ENCODE peak calls at places on chromosomes 16 and 17, in four cellular contexts. One of them, this sample, is unnamed.

GRCh38 chr17:45410144-45411091 is 22.3 kb downstream of the ARHGAP27 start:
- DNase-seq in GM12878: no peak
- DNase-seq in A549: no peak
- DNase-seq in K562: no peak
- DNase-seq in this sample: no peak

GRCh38 chr17:2128011-2128410 is 73.1 kb downstream of the HIC1 start:
- DNase-seq in GM12878: no peak
- DNase-seq in K562: no peak
- DNase-seq in A549: no peak
- DNase-seq in this sample: no peak

GRCh38 chr16:63816304-63816703 is 1305.6 kb downstream of the CDH11 start:
- DNase-seq in A549: no peak
- DNase-seq in K562: no peak
- DNase-seq in GM12878: no peak
- DNase-seq in this sample: no peak

GRCh38 chr17:64920419-64921172 is 1.3 kb upstream of the LRRC37A3 start:
- DNase-seq in GM12878: no peak
- DNase-seq in A549: peak; percentile 41
- DNase-seq in K562: no peak
- DNase-seq in this sample: peak; percentile 44

GRCh38 chr17:42517516-42517915 is 18.5 kb upstream of the NAGLU start:
- DNase-seq in GM12878: no peak
- DNase-seq in A549: peak; percentile 100
- DNase-seq in K562: peak; percentile 85
- DNase-seq in this sample: peak; percentile 80

GRCh38 chr17:29061036-29061435 is 18.1 kb downstream of the PIPOX start:
- DNase-seq in GM12878: no peak
- DNase-seq in A549: no peak
- DNase-seq in K562: peak; percentile 60
- DNase-seq in this sample: no peak

GRCh38 chr17:19955099-19955498 is 22.5 kb downstream of the AKAP10 start:
- DNase-seq in A549: no peak
- DNase-seq in GM12878: no peak
- DNase-seq in K562: no peak
- DNase-seq in this sample: no peak

GRCh38 chr17:74277935-74278334 is 3.9 kb downstream of the DNAI2 start:
- DNase-seq in GM12878: no peak
- DNase-seq in K562: no peak
- DNase-seq in A549: no peak
- DNase-seq in this sample: no peak

GRCh38 chr16:85640254-85640558 is 27.1 kb downstream of the GSE1 start:
- DNase-seq in K562: no peak
- DNase-seq in A549: no peak
- DNase-seq in GM12878: no peak
- DNase-seq in this sample: no peak

GRCh38 chr17:29693751-29694150 is 71.0 kb upstream of the CORO6 start:
- DNase-seq in K562: no peak
- DNase-seq in GM12878: no peak
- DNase-seq in A549: no peak
- DNase-seq in this sample: no peak

GRCh38 chr17:48068491-48068961 is 20.4 kb downstream of the NFE2L1 start:
- DNase-seq in GM12878: no peak
- DNase-seq in K562: peak; percentile 30
- DNase-seq in A549: peak; percentile 76
- DNase-seq in this sample: peak; percentile 41

GRCh38 chr17:60704170-60704569 is 26.5 kb downstream of the BCAS3 start:
- DNase-seq in GM12878: no peak
- DNase-seq in K562: no peak
- DNase-seq in A549: no peak
- DNase-seq in this sample: peak; percentile 10

GRCh38 chr17:50882851-50883250 is 16.7 kb upstream of the TOB1 start:
- DNase-seq in A549: peak; percentile 68
- DNase-seq in K562: no peak
- DNase-seq in GM12878: no peak
- DNase-seq in this sample: no peak

GRCh38 chr17:1843947-1844346 is 14.1 kb downstream of the RPA1 start:
- DNase-seq in GM12878: no peak
- DNase-seq in A549: no peak
- DNase-seq in K562: no peak
- DNase-seq in this sample: no peak

GRCh38 chr16:1932050-1933028 is 10.7 kb downstream of the MSRB1 start:
- DNase-seq in A549: peak; percentile 73
- DNase-seq in GM12878: no peak
- DNase-seq in K562: no peak
- DNase-seq in this sample: peak; percentile 69
- TF ChIP-seq BHLHE40 in A549: no peak
- TF ChIP-seq BHLHE40 in GM12878: no peak
- TF ChIP-seq BHLHE40 in K562: no peak
- TF ChIP-seq BHLHE40 in this sample: no peak

GRCh38 chr17:75776399-75777242 is 8.0 kb upstream of the UNK start:
- DNase-seq in A549: no peak
- DNase-seq in K562: no peak
- DNase-seq in GM12878: no peak
- DNase-seq in this sample: no peak
- TF ChIP-seq BHLHE40 in A549: no peak
- TF ChIP-seq BHLHE40 in K562: peak; percentile 88
- TF ChIP-seq BHLHE40 in GM12878: no peak
- TF ChIP-seq BHLHE40 in this sample: peak; percentile 10

GRCh38 chr17:27754549-27754948 is 45.8 kb downstream of the NOS2 start:
- DNase-seq in A549: no peak
- DNase-seq in K562: no peak
- DNase-seq in GM12878: no peak
- DNase-seq in this sample: no peak

GRCh38 chr17:27751622-27752490 is 48.5 kb downstream of the NOS2 start:
- DNase-seq in GM12878: no peak
- DNase-seq in K562: no peak
- DNase-seq in A549: no peak
- DNase-seq in this sample: no peak

GRCh38 chr17:27748360-27748825 is 51.9 kb downstream of the NOS2 start:
- DNase-seq in GM12878: no peak
- DNase-seq in K562: no peak
- DNase-seq in A549: no peak
- DNase-seq in this sample: no peak

GRCh38 chr17:27747462-27748359 is 52.6 kb downstream of the NOS2 start:
- DNase-seq in A549: no peak
- DNase-seq in GM12878: no peak
- DNase-seq in K562: peak; percentile 32
- DNase-seq in this sample: no peak

GRCh38 chr17:27751166-27751565 is 49.2 kb downstream of the NOS2 start:
- DNase-seq in GM12878: no peak
- DNase-seq in A549: no peak
- DNase-seq in K562: no peak
- DNase-seq in this sample: no peak
- TF ChIP-seq BHLHE40 in GM12878: no peak
- TF ChIP-seq BHLHE40 in A549: no peak
- TF ChIP-seq BHLHE40 in K562: no peak
- TF ChIP-seq BHLHE40 in this sample: no peak

GRCh38 chr17:35373532-35373983 is at the start of gene SLFN11:
- DNase-seq in GM12878: peak; percentile 30
- DNase-seq in A549: peak; percentile 63
- DNase-seq in K562: peak; percentile 18
- DNase-seq in this sample: no peak
- TF ChIP-seq BHLHE40 in GM12878: no peak
- TF ChIP-seq BHLHE40 in A549: no peak
- TF ChIP-seq BHLHE40 in K562: no peak
- TF ChIP-seq BHLHE40 in this sample: no peak

DNA sequence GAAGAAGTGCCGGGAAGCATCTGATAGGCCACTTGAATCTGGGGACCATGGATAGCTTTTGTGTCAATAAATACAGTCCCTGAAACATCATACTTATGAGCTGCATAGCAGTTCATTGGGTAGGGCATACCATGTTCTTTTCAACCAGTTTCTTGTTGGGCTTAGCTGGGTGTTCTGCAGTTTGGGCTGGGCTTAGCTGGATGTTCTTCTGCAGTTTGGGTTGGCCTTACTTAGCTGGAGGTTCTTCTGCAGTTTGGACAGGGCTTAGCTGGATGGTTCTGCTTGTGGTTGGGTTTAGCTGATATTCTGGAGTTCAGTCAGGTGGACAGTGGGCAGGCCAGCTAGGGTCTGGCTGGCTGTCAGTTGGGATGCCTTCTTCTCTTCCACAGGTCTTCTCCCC is 52.1 kb downstream of the LCMT1 start:
- DNase-seq in A549: no peak
- DNase-seq in K562: no peak
- DNase-seq in GM12878: no peak
- DNase-seq in this sample: no peak
- TF ChIP-seq BHLHE40 in A549: no peak
- TF ChIP-seq BHLHE40 in K562: no peak
- TF ChIP-seq BHLHE40 in GM12878: no peak
- TF ChIP-seq BHLHE40 in this sample: no peak